ENCODE peak calls at places on chromosomes 5 and 9, in six cellular contexts. Y is neural progenitor cell, L is endothelial cell, S is KBM-7, X is HEK293T, J is progenitor cell of endocrine pancreas. Z is an unnamed sample.

GRCh38 chr5:168039485-168040005 is 251.9 kb upstream of the WWC1 start:
- DNase-seq in Y (peak; percentile 33), L (no peak), S (no peak), X (no peak), J (no peak), Z (no peak)

GRCh38 chr9:94922098-94922607 is 195.7 kb downstream of the AOPEP start:
- DNase-seq in Y (no peak), L (no peak), S (no peak), X (no peak), J (no peak), Z (no peak)

GRCh38 chr9:129761293-129761900 is 8.6 kb upstream of the PTGES start:
- DNase-seq in Y (no peak), L (no peak), S (no peak), X (no peak), J (no peak), Z (no peak)

GRCh38 chr5:35151151-35151920 is 79.0 kb downstream of the PRLR start:
- DNase-seq in Y (peak; percentile 11), L (no peak), S (no peak), X (no peak), J (no peak), Z (no peak)

GRCh38 chr9:27033815-27034403 is 28.4 kb upstream of the LRRC19 start:
- DNase-seq in Y (peak; percentile 40), L (peak; percentile 73), S (peak; percentile 55), X (peak; percentile 45), J (peak; percentile 33), Z (peak; percentile 14)

GRCh38 chr9:105426657-105427056 is 21.2 kb upstream of the FSD1L start:
- DNase-seq in Y (no peak), L (no peak), S (no peak), X (no peak), J (no peak), Z (no peak)

GRCh38 chr9:114446672-114447450 is 58.4 kb downstream of the WHRN start:
- DNase-seq in Y (no peak), L (no peak), S (no peak), X (no peak), J (no peak), Z (no peak)

GRCh38 chr5:82376309-82376708 is 98.2 kb upstream of the RPS23 start:
- DNase-seq in Y (no peak), L (no peak), S (no peak), X (no peak), J (no peak), Z (no peak)

GRCh38 chr5:7850241-7850532 is 746 bp downstream of the CFAP90 start:
- DNase-seq in Y (no peak), L (no peak), S (no peak), X (no peak), J (no peak), Z (no peak)

GRCh38 chr5:167049043-167049663 is 1242.3 kb upstream of the WWC1 start:
- DNase-seq in Y (peak; percentile 71), L (peak; percentile 52), S (peak; percentile 44), X (peak; percentile 47), J (peak; percentile 14), Z (peak; percentile 13)

GRCh38 chr9:93263334-93264229 is 79.6 kb downstream of the WNK2 start:
- DNase-seq in Y (no peak), L (no peak), S (no peak), X (no peak), J (no peak), Z (no peak)